ENCODE peak calls at places on chromosome 6, in eight cellular contexts. One of them, this sample, is unnamed.

GRCh38 chr6:43282060-43282459 is 16.0 kb upstream of the SLC22A7 start:
- DNase-seq in mesendoderm: no peak
- DNase-seq in tibial nerve: no peak
- DNase-seq in foreskin fibroblast: no peak
- DNase-seq in RPMI7951: no peak
- DNase-seq in heart left ventricle: no peak
- DNase-seq in NCI-H1092: no peak
- DNase-seq in HuH-7: no peak
- DNase-seq in this sample: no peak

GRCh38 chr6:109382576-109383437 is 540 bp upstream of the CD164 start:
- DNase-seq in mesendoderm: peak; percentile 97
- DNase-seq in tibial nerve: peak; percentile 89
- DNase-seq in foreskin fibroblast: peak; percentile 96
- DNase-seq in RPMI7951: peak; percentile 92
- DNase-seq in heart left ventricle: peak; percentile 95
- DNase-seq in NCI-H1092: peak; percentile 76
- DNase-seq in HuH-7: peak; percentile 86
- DNase-seq in this sample: peak; percentile 95

GRCh38 chr6:128487746-128488145 is 32.7 kb downstream of the PTPRK start:
- DNase-seq in mesendoderm: no peak
- DNase-seq in tibial nerve: no peak
- DNase-seq in foreskin fibroblast: no peak
- DNase-seq in RPMI7951: peak; percentile 82
- DNase-seq in heart left ventricle: no peak
- DNase-seq in NCI-H1092: no peak
- DNase-seq in HuH-7: no peak
- DNase-seq in this sample: no peak

GRCh38 chr6:21594427-21595264 is 1.1 kb downstream of the SOX4 start:
- DNase-seq in mesendoderm: peak; percentile 68
- DNase-seq in tibial nerve: peak; percentile 32
- DNase-seq in foreskin fibroblast: peak; percentile 84
- DNase-seq in RPMI7951: peak; percentile 69
- DNase-seq in heart left ventricle: peak; percentile 70
- DNase-seq in NCI-H1092: no peak
- DNase-seq in HuH-7: no peak
- DNase-seq in this sample: peak; percentile 54

GRCh38 chr6:4017847-4018193 is 61.1 kb downstream of the FAM217A start:
- DNase-seq in mesendoderm: peak; percentile 50
- DNase-seq in tibial nerve: no peak
- DNase-seq in foreskin fibroblast: peak; percentile 35
- DNase-seq in RPMI7951: peak; percentile 54
- DNase-seq in heart left ventricle: no peak
- DNase-seq in NCI-H1092: no peak
- DNase-seq in HuH-7: no peak
- DNase-seq in this sample: no peak

GRCh38 chr6:142378138-142378875 is 76.5 kb downstream of the ADGRG6 start:
- DNase-seq in mesendoderm: peak; percentile 78
- DNase-seq in tibial nerve: no peak
- DNase-seq in foreskin fibroblast: peak; percentile 66
- DNase-seq in RPMI7951: peak; percentile 92
- DNase-seq in heart left ventricle: no peak
- DNase-seq in NCI-H1092: no peak
- DNase-seq in HuH-7: peak; percentile 42
- DNase-seq in this sample: peak; percentile 22

GRCh38 chr6:15763827-15764226 is 101.0 kb upstream of the DTNBP1 start:
- DNase-seq in mesendoderm: no peak
- DNase-seq in tibial nerve: no peak
- DNase-seq in foreskin fibroblast: peak; percentile 69
- DNase-seq in RPMI7951: peak; percentile 68
- DNase-seq in heart left ventricle: peak; percentile 42
- DNase-seq in NCI-H1092: no peak
- DNase-seq in HuH-7: peak; percentile 32
- DNase-seq in this sample: peak; percentile 14

GRCh38 chr6:79570802-79571367 is 33.7 kb upstream of the LCA5 start:
- DNase-seq in mesendoderm: no peak
- DNase-seq in tibial nerve: no peak
- DNase-seq in foreskin fibroblast: peak; percentile 63
- DNase-seq in RPMI7951: peak; percentile 11
- DNase-seq in heart left ventricle: no peak
- DNase-seq in NCI-H1092: peak; percentile 4
- DNase-seq in HuH-7: peak; percentile 12
- DNase-seq in this sample: no peak

GRCh38 chr6:146337376-146337775 is 206.3 kb upstream of the RAB32 start:
- DNase-seq in mesendoderm: no peak
- DNase-seq in tibial nerve: no peak
- DNase-seq in foreskin fibroblast: no peak
- DNase-seq in RPMI7951: no peak
- DNase-seq in heart left ventricle: no peak
- DNase-seq in NCI-H1092: no peak
- DNase-seq in HuH-7: no peak
- DNase-seq in this sample: no peak

GRCh38 chr6:160519133-160519532 is 144.9 kb downstream of the LPA start:
- DNase-seq in mesendoderm: no peak
- DNase-seq in tibial nerve: no peak
- DNase-seq in foreskin fibroblast: no peak
- DNase-seq in RPMI7951: peak; percentile 11
- DNase-seq in heart left ventricle: no peak
- DNase-seq in NCI-H1092: no peak
- DNase-seq in HuH-7: no peak
- DNase-seq in this sample: no peak

GRCh38 chr6:148021135-148021534 is 321.5 kb upstream of the SASH1 start:
- DNase-seq in mesendoderm: no peak
- DNase-seq in tibial nerve: no peak
- DNase-seq in foreskin fibroblast: no peak
- DNase-seq in RPMI7951: no peak
- DNase-seq in heart left ventricle: no peak
- DNase-seq in NCI-H1092: no peak
- DNase-seq in HuH-7: no peak
- DNase-seq in this sample: no peak

GRCh38 chr6:147268254-147268653 is 64.0 kb downstream of the STXBP5 start:
- DNase-seq in mesendoderm: no peak
- DNase-seq in tibial nerve: no peak
- DNase-seq in foreskin fibroblast: peak; percentile 53
- DNase-seq in RPMI7951: no peak
- DNase-seq in heart left ventricle: no peak
- DNase-seq in NCI-H1092: no peak
- DNase-seq in HuH-7: no peak
- DNase-seq in this sample: no peak

GRCh38 chr6:69802995-69803394 is 6.2 kb upstream of the LMBRD1 start:
- DNase-seq in mesendoderm: no peak
- DNase-seq in tibial nerve: no peak
- DNase-seq in foreskin fibroblast: no peak
- DNase-seq in RPMI7951: no peak
- DNase-seq in heart left ventricle: no peak
- DNase-seq in NCI-H1092: no peak
- DNase-seq in HuH-7: no peak
- DNase-seq in this sample: no peak

GRCh38 chr6:26473429-26473757 is 15.6 kb downstream of the BTN2A1 start:
- DNase-seq in mesendoderm: no peak
- DNase-seq in tibial nerve: no peak
- DNase-seq in foreskin fibroblast: no peak
- DNase-seq in RPMI7951: no peak
- DNase-seq in heart left ventricle: no peak
- DNase-seq in NCI-H1092: no peak
- DNase-seq in HuH-7: no peak
- DNase-seq in this sample: no peak

GRCh38 chr6:143059616-143060353 is 904 bp upstream of the AIG1 start:
- DNase-seq in mesendoderm: peak; percentile 55
- DNase-seq in tibial nerve: no peak
- DNase-seq in foreskin fibroblast: peak; percentile 89
- DNase-seq in RPMI7951: peak; percentile 76
- DNase-seq in heart left ventricle: no peak
- DNase-seq in NCI-H1092: no peak
- DNase-seq in HuH-7: peak; percentile 51
- DNase-seq in this sample: peak; percentile 72

GRCh38 chr6:151306269-151306783 is 66.6 kb downstream of the AKAP12 start:
- DNase-seq in mesendoderm: no peak
- DNase-seq in tibial nerve: no peak
- DNase-seq in foreskin fibroblast: no peak
- DNase-seq in RPMI7951: no peak
- DNase-seq in heart left ventricle: no peak
- DNase-seq in NCI-H1092: no peak
- DNase-seq in HuH-7: no peak
- DNase-seq in this sample: no peak

GRCh38 chr6:154914288-154914687 is 80.8 kb upstream of the TIAM2 start:
- DNase-seq in mesendoderm: no peak
- DNase-seq in tibial nerve: no peak
- DNase-seq in foreskin fibroblast: no peak
- DNase-seq in RPMI7951: no peak
- DNase-seq in heart left ventricle: no peak
- DNase-seq in NCI-H1092: no peak
- DNase-seq in HuH-7: no peak
- DNase-seq in this sample: no peak

GRCh38 chr6:144259988-144260387 is 25.1 kb upstream of the UTRN start:
- DNase-seq in mesendoderm: no peak
- DNase-seq in tibial nerve: no peak
- DNase-seq in foreskin fibroblast: no peak
- DNase-seq in RPMI7951: no peak
- DNase-seq in heart left ventricle: no peak
- DNase-seq in NCI-H1092: no peak
- DNase-seq in HuH-7: no peak
- DNase-seq in this sample: no peak

GRCh38 chr6:8059129-8059528 is 5.1 kb downstream of the BLOC1S5 start:
- DNase-seq in mesendoderm: no peak
- DNase-seq in tibial nerve: no peak
- DNase-seq in foreskin fibroblast: peak; percentile 52
- DNase-seq in RPMI7951: peak; percentile 13
- DNase-seq in heart left ventricle: no peak
- DNase-seq in NCI-H1092: no peak
- DNase-seq in HuH-7: no peak
- DNase-seq in this sample: no peak

GRCh38 chr6:16059496-16059895 is 69.4 kb upstream of the MYLIP start:
- DNase-seq in mesendoderm: no peak
- DNase-seq in tibial nerve: no peak
- DNase-seq in foreskin fibroblast: no peak
- DNase-seq in RPMI7951: no peak
- DNase-seq in heart left ventricle: no peak
- DNase-seq in NCI-H1092: peak; percentile 22
- DNase-seq in HuH-7: no peak
- DNase-seq in this sample: no peak

GRCh38 chr6:38404355-38404754 is 235.4 kb downstream of the BTBD9 start:
- DNase-seq in mesendoderm: no peak
- DNase-seq in tibial nerve: no peak
- DNase-seq in foreskin fibroblast: no peak
- DNase-seq in RPMI7951: no peak
- DNase-seq in heart left ventricle: no peak
- DNase-seq in NCI-H1092: no peak
- DNase-seq in HuH-7: no peak
- DNase-seq in this sample: no peak

GRCh38 chr6:95094751-95095150 is 482.6 kb upstream of the MANEA start:
- DNase-seq in mesendoderm: peak; percentile 60
- DNase-seq in tibial nerve: no peak
- DNase-seq in foreskin fibroblast: peak; percentile 40
- DNase-seq in RPMI7951: no peak
- DNase-seq in heart left ventricle: no peak
- DNase-seq in NCI-H1092: no peak
- DNase-seq in HuH-7: no peak
- DNase-seq in this sample: peak; percentile 5

GRCh38 chr6:165837948-165838745 is 175.1 kb upstream of the PDE10A start:
- DNase-seq in mesendoderm: no peak
- DNase-seq in tibial nerve: no peak
- DNase-seq in foreskin fibroblast: no peak
- DNase-seq in RPMI7951: no peak
- DNase-seq in heart left ventricle: no peak
- DNase-seq in NCI-H1092: no peak
- DNase-seq in HuH-7: no peak
- DNase-seq in this sample: no peak

This sample was measured in trophoblast cell.